ENCODE peak calls at places on chromosomes 6 and 20, in nine cellular contexts. One of them, this sample, is unnamed.

GRCh38 chr6:101146389-101146788 is 247.1 kb upstream of the GRIK2 start:
- DNase-seq in GM12892: no peak
- DNase-seq in tibial nerve: no peak
- DNase-seq in choroid plexus epithelial cell: peak
- DNase-seq in CD4-positive, alpha-beta T cell: no peak
- DNase-seq in EL: peak
- DNase-seq in lower lobe of right lung: no peak
- DNase-seq in posterior cingulate gyrus: no peak
- DNase-seq in foreskin fibroblast: peak
- DNase-seq in this sample: no peak

GRCh38 chr6:114085206-114085605 is 114.3 kb upstream of the HDAC2 start:
- DNase-seq in lower lobe of right lung: no peak
- DNase-seq in EL: peak
- DNase-seq in choroid plexus epithelial cell: no peak
- DNase-seq in posterior cingulate gyrus: no peak
- DNase-seq in GM12892: no peak
- DNase-seq in tibial nerve: no peak
- DNase-seq in foreskin fibroblast: peak
- DNase-seq in CD4-positive, alpha-beta T cell: no peak
- DNase-seq in this sample: no peak

GRCh38 chr6:11492444-11493300 is 44.9 kb upstream of the TMEM170B start:
- DNase-seq in posterior cingulate gyrus: no peak
- DNase-seq in GM12892: no peak
- DNase-seq in foreskin fibroblast: peak
- DNase-seq in lower lobe of right lung: no peak
- DNase-seq in EL: no peak
- DNase-seq in CD4-positive, alpha-beta T cell: no peak
- DNase-seq in choroid plexus epithelial cell: peak
- DNase-seq in tibial nerve: no peak
- DNase-seq in this sample: no peak

GRCh38 chr6:17096076-17096475 is 5.8 kb upstream of the STMND1 start:
- DNase-seq in GM12892: no peak
- DNase-seq in lower lobe of right lung: no peak
- DNase-seq in tibial nerve: no peak
- DNase-seq in choroid plexus epithelial cell: peak
- DNase-seq in foreskin fibroblast: no peak
- DNase-seq in CD4-positive, alpha-beta T cell: no peak
- DNase-seq in EL: no peak
- DNase-seq in posterior cingulate gyrus: no peak
- DNase-seq in this sample: no peak

GRCh38 chr6:108876929-108877775 is 28.9 kb downstream of the ARMC2 start:
- DNase-seq in GM12892: no peak
- DNase-seq in posterior cingulate gyrus: no peak
- DNase-seq in tibial nerve: peak
- DNase-seq in CD4-positive, alpha-beta T cell: no peak
- DNase-seq in EL: peak
- DNase-seq in choroid plexus epithelial cell: peak
- DNase-seq in foreskin fibroblast: peak
- DNase-seq in lower lobe of right lung: peak
- DNase-seq in this sample: no peak

GRCh38 chr6:4503700-4504099 is 272.5 kb upstream of the CDYL start:
- DNase-seq in posterior cingulate gyrus: no peak
- DNase-seq in CD4-positive, alpha-beta T cell: no peak
- DNase-seq in GM12892: no peak
- DNase-seq in choroid plexus epithelial cell: no peak
- DNase-seq in EL: no peak
- DNase-seq in lower lobe of right lung: no peak
- DNase-seq in foreskin fibroblast: no peak
- DNase-seq in tibial nerve: no peak
- DNase-seq in this sample: no peak

GRCh38 chr6:168314948-168315347 is 4.6 kb downstream of the DACT2 start:
- DNase-seq in GM12892: no peak
- DNase-seq in CD4-positive, alpha-beta T cell: no peak
- DNase-seq in tibial nerve: no peak
- DNase-seq in foreskin fibroblast: no peak
- DNase-seq in choroid plexus epithelial cell: peak
- DNase-seq in posterior cingulate gyrus: no peak
- DNase-seq in lower lobe of right lung: no peak
- DNase-seq in EL: no peak
- DNase-seq in this sample: no peak

GRCh38 chr6:139433647-139434419 is 59.4 kb upstream of the CITED2 start:
- DNase-seq in CD4-positive, alpha-beta T cell: no peak
- DNase-seq in GM12892: no peak
- DNase-seq in lower lobe of right lung: no peak
- DNase-seq in tibial nerve: no peak
- DNase-seq in foreskin fibroblast: peak
- DNase-seq in posterior cingulate gyrus: no peak
- DNase-seq in choroid plexus epithelial cell: no peak
- DNase-seq in EL: peak
- DNase-seq in this sample: peak

GRCh38 chr6:13233106-13233505 is 95.2 kb downstream of the TBC1D7 start:
- DNase-seq in GM12892: no peak
- DNase-seq in lower lobe of right lung: no peak
- DNase-seq in foreskin fibroblast: no peak
- DNase-seq in choroid plexus epithelial cell: no peak
- DNase-seq in CD4-positive, alpha-beta T cell: no peak
- DNase-seq in posterior cingulate gyrus: no peak
- DNase-seq in EL: no peak
- DNase-seq in tibial nerve: no peak
- DNase-seq in this sample: no peak

GRCh38 chr6:125519367-125519766 is 217.6 kb upstream of the HDDC2 start:
- DNase-seq in posterior cingulate gyrus: no peak
- DNase-seq in choroid plexus epithelial cell: no peak
- DNase-seq in CD4-positive, alpha-beta T cell: no peak
- DNase-seq in EL: no peak
- DNase-seq in foreskin fibroblast: peak
- DNase-seq in tibial nerve: no peak
- DNase-seq in lower lobe of right lung: no peak
- DNase-seq in GM12892: no peak
- DNase-seq in this sample: peak

GRCh38 chr20:87372-87771 is at the start of gene DEFB125:
- DNase-seq in CD4-positive, alpha-beta T cell: no peak
- DNase-seq in EL: no peak
- DNase-seq in posterior cingulate gyrus: no peak
- DNase-seq in GM12892: no peak
- DNase-seq in foreskin fibroblast: no peak
- DNase-seq in choroid plexus epithelial cell: no peak
- DNase-seq in tibial nerve: no peak
- DNase-seq in lower lobe of right lung: no peak
- DNase-seq in this sample: no peak

GRCh38 chr20:3239026-3239866 is at the start of gene SLC4A11:
- DNase-seq in CD4-positive, alpha-beta T cell: no peak
- DNase-seq in lower lobe of right lung: peak
- DNase-seq in GM12892: peak
- DNase-seq in EL: peak
- DNase-seq in choroid plexus epithelial cell: peak
- DNase-seq in posterior cingulate gyrus: no peak
- DNase-seq in tibial nerve: no peak
- DNase-seq in foreskin fibroblast: peak
- DNase-seq in this sample: peak

This sample was measured in NCI-H69.